ENCODE peak calls at places on chromosomes 4 and X, in six cellular contexts. N is neural crest cell, W is astrocyte, T is epithelial cell of esophagus, E is astrocyte of the spinal cord, I is D721Med. V is an unnamed sample.

GRCh38 chr4:167688660-167689142 is 403.6 kb upstream of the ANXA10 start:
- DNase-seq in N (no peak), W (no peak), T (no peak), E (no peak), I (no peak), V (no peak)

GRCh38 chr4:151437505-151437904 is 28.5 kb downstream of the FHIP1A start:
- DNase-seq in N (no peak), W (no peak), T (peak), E (no peak), I (no peak), V (no peak)

GRCh38 chr4:158428242-158428641 is 93.4 kb upstream of the RXFP1 start:
- DNase-seq in N (no peak), W (peak), T (peak), E (peak), I (no peak), V (peak)

GRCh38 chrX:154486052-154486395 is 391 bp downstream of the UBL4A start:
- DNase-seq in N (no peak), W (no peak), T (peak), E (no peak), I (no peak), V (peak)

GRCh38 chr4:37737456-37737855 is 51.3 kb upstream of the RELL1 start:
- DNase-seq in N (no peak), W (peak), T (peak), E (peak), I (no peak), V (peak)

GRCh38 chrX:38811515-38812239 is 10.4 kb downstream of the MID1IP1 start:
- DNase-seq in N (no peak), W (peak), T (peak), E (no peak), I (no peak), V (no peak)

GRCh38 chrX:140149761-140150160 is 184.4 kb upstream of the CXorf66 start:
- DNase-seq in N (no peak), W (no peak), T (no peak), E (no peak), I (no peak), V (no peak)

GRCh38 chr4:168577624-168578023 is 80.8 kb downstream of the PALLD start:
- DNase-seq in N (no peak), W (no peak), T (no peak), E (no peak), I (no peak), V (no peak)

GRCh38 chrX:13717697-13718483 is 16.5 kb downstream of the TRAPPC2 start:
- DNase-seq in N (no peak), W (peak), T (no peak), E (peak), I (no peak), V (no peak)

GRCh38 chr4:56681158-56681848 is at the start of gene HOPX:
- DNase-seq in N (no peak), W (peak), T (peak), E (peak), I (no peak), V (peak)

GRCh38 chr4:140019619-140020367 is 134.2 kb downstream of the MAML3 start:
- DNase-seq in N (no peak), W (no peak), T (no peak), E (no peak), I (no peak), V (no peak)

GRCh38 chr4:61828960-61829359 is 628.8 kb downstream of the ADGRL3 start:
- DNase-seq in N (no peak), W (no peak), T (no peak), E (no peak), I (no peak), V (no peak)

GRCh38 chrX:20252392-20253231 is 14.1 kb downstream of the RPS6KA3 start:
- DNase-seq in N (peak), W (peak), T (peak), E (peak), I (no peak), V (peak)

GRCh38 chrX:150547511-150548115 is 20.8 kb upstream of the MTM1 start:
- DNase-seq in N (peak), W (peak), T (peak), E (peak), I (no peak), V (peak)

GRCh38 chr4:123553733-123554132 is 157.1 kb downstream of the SPRY1 start:
- DNase-seq in N (no peak), W (no peak), T (no peak), E (no peak), I (no peak), V (no peak)

GRCh38 chrX:30949554-30949953 is 60.5 kb upstream of the TAB3 start:
- DNase-seq in N (no peak), W (no peak), T (no peak), E (no peak), I (no peak), V (no peak)

GRCh38 chrX:21975827-21976226 is 35.3 kb downstream of the SMS start:
- DNase-seq in N (no peak), W (peak), T (peak), E (peak), I (no peak), V (peak)

GRCh38 chrX:22118161-22118830 is 86.2 kb downstream of the PHEX start:
- DNase-seq in N (no peak), W (no peak), T (peak), E (no peak), I (no peak), V (peak)

GRCh38 chrX:11423362-11423818 is 130.2 kb downstream of the AMELX start:
- DNase-seq in N (no peak), W (peak), T (no peak), E (peak), I (no peak), V (peak)

GRCh38 chrX:112851806-112852205 is 11.2 kb upstream of the AMOT start:
- DNase-seq in N (no peak), W (peak), T (no peak), E (peak), I (no peak), V (peak)

GRCh38 chrX:8724176-8724757 is 7.7 kb downstream of the ANOS1 start:
- DNase-seq in N (no peak), W (no peak), T (no peak), E (no peak), I (no peak), V (no peak)

GRCh38 chrX:6448003-6448402 is 86.9 kb downstream of the VCX3A start:
- DNase-seq in N (no peak), W (peak), T (no peak), E (peak), I (no peak), V (no peak)

GRCh38 chr4:173288296-173288695 is 45.9 kb downstream of the HMGB2 start:
- DNase-seq in N (peak), W (peak), T (peak), E (peak), I (no peak), V (peak)

GRCh38 chrX:136866337-136867095 is 14.0 kb downstream of the RBMX start:
- DNase-seq in N (no peak), W (no peak), T (no peak), E (no peak), I (no peak), V (no peak)

GRCh38 chr4:16836324-16836723 is 62.1 kb downstream of the LDB2 start:
- DNase-seq in N (no peak), W (no peak), T (no peak), E (no peak), I (no peak), V (no peak)

GRCh38 chrX:154734101-154734781 is 16.6 kb downstream of the GAB3 start:
- DNase-seq in N (no peak), W (peak), T (peak), E (peak), I (no peak), V (peak)

GRCh38 chr4:34953145-34953799 is 1291.0 kb downstream of the ARAP2 start:
- DNase-seq in N (no peak), W (no peak), T (peak), E (no peak), I (no peak), V (peak)

GRCh38 chr4:139814285-139815015 is 148.8 kb downstream of the MGST2 start:
- DNase-seq in N (no peak), W (peak), T (peak), E (no peak), I (no peak), V (peak)

GRCh38 chr4:176123710-176124407 is 58.2 kb downstream of the WDR17 start:
- DNase-seq in N (no peak), W (peak), T (peak), E (peak), I (no peak), V (peak)

GRCh38 chr4:35885081-35885480 is 359.2 kb downstream of the ARAP2 start:
- DNase-seq in N (no peak), W (no peak), T (peak), E (no peak), I (no peak), V (peak)

GRCh38 chr4:131408102-131408501 is 1741.0 kb upstream of the PCDH10 start:
- DNase-seq in N (no peak), W (no peak), T (no peak), E (no peak), I (no peak), V (no peak)

GRCh38 chr4:119536572-119537528 is 91.8 kb downstream of the PDE5A start:
- DNase-seq in N (no peak), W (peak), T (peak), E (peak), I (no peak), V (peak)

GRCh38 chr4:5510506-5510905 is 197.9 kb downstream of the EVC2 start:
- DNase-seq in N (no peak), W (no peak), T (no peak), E (no peak), I (no peak), V (no peak)

GRCh38 chrX:16885628-16886027 is 15.5 kb upstream of the RBBP7 start:
- DNase-seq in N (no peak), W (no peak), T (no peak), E (no peak), I (no peak), V (no peak)

GRCh38 chrX:16882188-16882587 is 12.0 kb upstream of the RBBP7 start:
- DNase-seq in N (no peak), W (no peak), T (peak), E (peak), I (no peak), V (no peak)

GRCh38 chrX:16882702-16883486 is 12.7 kb upstream of the RBBP7 start:
- DNase-seq in N (peak), W (peak), T (peak), E (peak), I (peak), V (peak)

DNA sequence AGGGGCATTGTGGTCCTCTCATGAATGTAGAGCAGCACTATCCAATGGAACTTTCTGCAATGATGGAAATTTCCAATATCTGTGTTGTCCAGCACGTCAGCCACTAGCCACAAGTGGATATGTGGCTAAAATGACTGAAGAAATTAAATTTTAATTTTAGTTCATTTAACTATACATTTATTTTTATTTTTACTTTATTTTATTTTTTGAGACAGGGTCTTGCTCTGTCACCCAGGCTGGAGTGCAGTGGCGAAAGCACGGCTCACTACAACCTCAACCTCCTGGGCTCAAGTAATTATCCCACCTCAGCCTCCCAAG is 13.3 kb upstream of the RBBP7 start:
- DNase-seq in N (no peak), W (no peak), T (no peak), E (no peak), I (no peak), V (no peak)
- TF ChIP-seq CTCF in N (no peak), W (no peak), T (no peak), E (no peak), I (no peak), V (no peak)

DNA sequence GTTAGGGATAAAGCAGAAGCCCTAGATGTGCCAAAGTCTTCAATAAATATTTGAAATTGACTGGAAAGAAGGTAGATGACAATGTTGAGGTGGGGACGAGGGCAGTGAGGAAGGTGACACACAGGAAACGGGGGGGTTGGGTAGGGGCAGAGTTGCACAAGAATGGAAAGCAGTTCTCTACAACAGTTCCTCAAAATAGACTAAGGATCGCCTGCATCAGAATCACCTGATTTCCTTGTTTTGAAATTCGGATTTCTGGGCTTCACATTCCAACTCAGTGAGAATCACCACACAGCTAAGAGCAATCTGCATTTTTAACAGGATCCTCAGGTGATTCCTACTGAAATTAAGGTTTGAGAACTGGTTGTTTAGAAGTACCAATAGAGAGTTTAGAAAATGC is 70.6 kb downstream of the ARFIP1 start:
- DNase-seq in N (no peak), W (peak), T (peak), E (no peak), I (no peak), V (peak)
- TF ChIP-seq CTCF in N (no peak), W (no peak), T (no peak), E (no peak), I (no peak), V (no peak)

GRCh38 chr4:156673483-156673882 is 298.1 kb downstream of the PDGFC start:
- DNase-seq in N (no peak), W (peak), T (no peak), E (peak), I (no peak), V (no peak)

GRCh38 chr4:156677656-156678055 is 293.9 kb downstream of the PDGFC start:
- DNase-seq in N (no peak), W (no peak), T (no peak), E (no peak), I (no peak), V (no peak)

GRCh38 chr4:156676116-156676851 is 295.3 kb downstream of the PDGFC start:
- DNase-seq in N (no peak), W (peak), T (no peak), E (no peak), I (no peak), V (no peak)

GRCh38 chr4:156672924-156673323 is 298.7 kb downstream of the PDGFC start:
- DNase-seq in N (no peak), W (peak), T (peak), E (peak), I (no peak), V (no peak)

GRCh38 chr4:156677136-156677535 is 294.5 kb downstream of the PDGFC start:
- DNase-seq in N (no peak), W (peak), T (peak), E (peak), I (no peak), V (peak)
- TF ChIP-seq CTCF in N (peak), W (peak), T (peak), E (peak), I (peak), V (peak)

DNA sequence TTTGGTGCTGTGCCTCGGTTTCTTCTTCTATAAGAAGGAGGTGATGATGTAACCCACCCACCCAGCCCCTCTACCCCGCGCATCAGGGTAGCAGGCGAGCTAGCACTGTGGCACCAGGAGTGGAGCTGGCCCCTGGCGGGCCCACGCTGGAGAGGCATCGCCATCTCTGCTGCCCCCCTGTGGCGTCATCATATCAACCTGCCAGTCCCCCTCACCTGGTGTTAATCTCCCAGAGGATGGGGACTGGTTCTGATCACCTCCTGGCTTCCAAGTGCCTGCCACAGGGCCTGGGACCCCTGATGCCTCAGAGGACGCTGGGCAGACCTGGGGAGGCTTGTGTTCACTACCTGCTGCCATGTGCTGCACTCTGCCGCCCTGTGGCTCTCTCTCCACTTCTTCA is 6.3 kb upstream of the SORCS2 start:
- DNase-seq in N (no peak), W (no peak), T (no peak), E (no peak), I (peak), V (peak)
- TF ChIP-seq CTCF in N (peak), W (no peak), T (no peak), E (no peak), I (peak), V (no peak)

V was measured in MCF 10A.